ENCODE peak calls at places on chromosomes 11 and 22, in five cellular contexts. B is fibroblast of lung, C is GM23248, F is PC-9, T is endothelial cell of umbilical vein. X is an unnamed sample.

GRCh38 chr11:82869657-82870056 is 30.6 kb downstream of the PRCP start:
- DNase-seq in B (no peak), C (no peak), F (no peak), T (no peak), X (no peak)

GRCh38 chr11:83914995-83915394 is 628.8 kb upstream of the CCDC90B start:
- DNase-seq in B (no peak), C (no peak), F (no peak), T (no peak), X (no peak)

GRCh38 chr11:46560300-46561025 is 33.4 kb downstream of the AMBRA1 start:
- DNase-seq in B (peak; percentile 38), C (peak; percentile 63), F (no peak), T (peak; percentile 65), X (peak; percentile 58)

GRCh38 chr11:122883682-122883981 is 1.1 kb downstream of the JHY start:
- DNase-seq in B (no peak), C (no peak), F (no peak), T (no peak), X (no peak)

GRCh38 chr11:111843659-111844058 is 27.7 kb downstream of the ALG9 start:
- DNase-seq in B (no peak), C (no peak), F (no peak), T (no peak), X (no peak)

GRCh38 chr11:85826096-85826855 is 15.3 kb upstream of the SYTL2 start:
- DNase-seq in B (peak; percentile 38), C (peak; percentile 65), F (peak; percentile 41), T (peak; percentile 19), X (no peak)

GRCh38 chr11:64092119-64092760 is 56.5 kb downstream of the FLRT1 start:
- DNase-seq in B (no peak), C (no peak), F (no peak), T (no peak), X (no peak)

GRCh38 chr11:89201138-89201537 is 23.5 kb downstream of the TYR start:
- DNase-seq in B (no peak), C (no peak), F (no peak), T (peak; percentile 28), X (no peak)

GRCh38 chr11:100780470-100780869 is 93.4 kb downstream of the ARHGAP42 start:
- DNase-seq in B (no peak), C (no peak), F (no peak), T (no peak), X (no peak)

GRCh38 chr22:36587289-36588154 is 58.6 kb upstream of the EIF3D start:
- DNase-seq in B (peak; percentile 65), C (peak; percentile 88), F (no peak), T (no peak), X (no peak)

GRCh38 chr11:117232022-117232878 is at the start of the genes PCSK7 and RNF214:
- DNase-seq in B (peak; percentile 64), C (peak; percentile 90), F (peak; percentile 59), T (peak; percentile 79), X (peak; percentile 83)

GRCh38 chr11:26709057-26709456 is 12.8 kb downstream of the SLC5A12 start:
- DNase-seq in B (no peak), C (no peak), F (no peak), T (no peak), X (no peak)

GRCh38 chr11:115860246-115860645 is 356.0 kb upstream of the CADM1 start:
- DNase-seq in B (peak; percentile 87), C (no peak), F (no peak), T (no peak), X (no peak)

GRCh38 chr11:97742717-97743116 is 1278.0 kb upstream of the CNTN5 start:
- DNase-seq in B (no peak), C (no peak), F (no peak), T (no peak), X (no peak)

GRCh38 chr11:19576903-19577302 is 135.7 kb upstream of the NAV2 start:
- DNase-seq in B (no peak), C (no peak), F (no peak), T (no peak), X (no peak)

GRCh38 chr11:120331301-120331966 is 4.8 kb upstream of the ARHGEF12 start:
- DNase-seq in B (peak; percentile 94), C (peak; percentile 94), F (peak; percentile 97), T (no peak), X (no peak)

GRCh38 chr11:96075532-96075959 is 151.6 kb upstream of the MTMR2 start:
- DNase-seq in B (peak; percentile 76), C (peak; percentile 54), F (no peak), T (no peak), X (no peak)

GRCh38 chr22:21951931-21952465 is 650 bp downstream of the PPM1F start:
- DNase-seq in B (peak; percentile 63), C (peak; percentile 76), F (peak; percentile 53), T (peak; percentile 51), X (no peak)

GRCh38 chr11:1197886-1198765 is 24.7 kb upstream of the MUC5B start:
- DNase-seq in B (no peak), C (no peak), F (no peak), T (no peak), X (no peak)

GRCh38 chr22:27139935-27140493 is 482.6 kb downstream of the MIAT start:
- DNase-seq in B (peak; percentile 90), C (peak; percentile 89), F (peak; percentile 62), T (peak; percentile 68), X (no peak)

GRCh38 chr22:19853879-19854777 is 546 bp downstream of the GNB1L start:
- DNase-seq in B (no peak), C (peak; percentile 31), F (no peak), T (no peak), X (peak; percentile 51)

GRCh38 chr22:50613291-50613981 is 12.8 kb downstream of the MAPK8IP2 start:
- DNase-seq in B (no peak), C (no peak), F (peak; percentile 59), T (no peak), X (no peak)

GRCh38 chr11:8566613-8567210 is 27.3 kb downstream of the STK33 start:
- DNase-seq in B (peak; percentile 34), C (peak; percentile 59), F (peak; percentile 35), T (peak; percentile 50), X (no peak)

GRCh38 chr22:27100789-27101188 is 443.4 kb downstream of the MIAT start:
- DNase-seq in B (peak; percentile 95), C (peak; percentile 69), F (peak; percentile 40), T (no peak), X (no peak)

GRCh38 chr22:37659066-37659896 is 758 bp downstream of the PDXP start:
- DNase-seq in B (no peak), C (peak; percentile 27), F (no peak), T (no peak), X (peak; percentile 60)

GRCh38 chr11:85941380-85941973 is 86.3 kb downstream of the CCDC83 start:
- DNase-seq in B (peak; percentile 58), C (peak; percentile 71), F (no peak), T (peak; percentile 71), X (no peak)

GRCh38 chr11:110022548-110022947 is 70.6 kb upstream of the ZC3H12C start:
- DNase-seq in B (peak; percentile 8), C (no peak), F (no peak), T (no peak), X (no peak)

GRCh38 chr11:128610765-128611617 is 23.6 kb upstream of the ETS1 start:
- DNase-seq in B (no peak), C (no peak), F (no peak), T (peak; percentile 79), X (peak; percentile 97)

GRCh38 chr11:14248577-14248976 is 110.4 kb downstream of the RRAS2 start:
- DNase-seq in B (no peak), C (no peak), F (no peak), T (no peak), X (no peak)

GRCh38 chr11:37532271-37532670 is 934.2 kb upstream of the RAG2 start:
- DNase-seq in B (no peak), C (no peak), F (no peak), T (no peak), X (no peak)

GRCh38 chr11:112292785-112293407 is 32.2 kb upstream of the PLET1 start:
- DNase-seq in B (peak; percentile 96), C (peak; percentile 93), F (peak; percentile 92), T (peak; percentile 76), X (no peak)

DNA sequence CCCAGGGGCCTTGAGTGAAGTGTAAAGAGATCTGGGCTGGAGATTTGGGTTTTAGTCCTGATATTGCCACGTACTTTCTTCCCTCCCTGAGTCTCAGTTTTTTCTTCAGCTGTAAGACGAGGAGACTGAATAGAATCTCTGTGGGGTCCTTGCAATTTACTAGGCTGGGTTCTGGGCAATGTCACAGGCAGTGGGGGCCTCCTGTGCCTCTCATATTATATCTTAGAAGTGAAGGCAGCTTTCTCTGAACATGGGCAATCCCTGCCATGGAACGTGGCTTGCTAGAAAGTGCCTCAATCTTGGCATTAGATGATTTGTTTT is 62.0 kb upstream of the PTPRJ start:
- DNase-seq in B (no peak), C (peak; percentile 12), F (no peak), T (no peak), X (no peak)
- H3K4me3 ChIP-seq in B (peak overlapping the region; percentile 53), C (peak overlapping the region; percentile 45), F (no peak overlapping the region), T (no peak overlapping the region), X (no peak overlapping the region)

DNA sequence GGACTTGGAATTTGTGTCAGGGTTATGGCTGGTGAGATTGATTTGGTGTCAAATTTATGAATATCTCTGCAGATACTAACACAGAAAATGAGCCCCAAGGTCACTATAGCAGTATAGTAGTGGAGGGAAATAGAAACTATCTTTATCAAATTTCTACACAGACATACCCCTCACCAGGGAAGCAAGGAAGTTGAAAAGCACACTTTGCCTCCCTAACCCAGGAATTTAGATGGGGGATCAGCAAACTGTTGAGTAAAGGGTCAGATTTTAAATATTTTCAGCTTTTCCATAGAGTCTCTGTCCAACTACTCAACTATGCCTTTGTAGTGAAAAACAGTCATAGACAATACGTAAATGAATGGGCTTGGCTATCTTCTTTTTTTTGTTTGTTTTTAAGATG is 12.8 kb downstream of the CRKL start:
- DNase-seq in B (no peak), C (no peak), F (no peak), T (no peak), X (no peak)
- H4K20me1 ChIP-seq in B (peaks cover 6% of the 10 kb centered on the region), C (peaks cover 33% of the 10 kb centered on the region), F (peaks cover 81% of the 10 kb centered on the region), T (peaks cover 13% of the 10 kb centered on the region), X (peaks cover 81% of the 10 kb centered on the region)

DNA sequence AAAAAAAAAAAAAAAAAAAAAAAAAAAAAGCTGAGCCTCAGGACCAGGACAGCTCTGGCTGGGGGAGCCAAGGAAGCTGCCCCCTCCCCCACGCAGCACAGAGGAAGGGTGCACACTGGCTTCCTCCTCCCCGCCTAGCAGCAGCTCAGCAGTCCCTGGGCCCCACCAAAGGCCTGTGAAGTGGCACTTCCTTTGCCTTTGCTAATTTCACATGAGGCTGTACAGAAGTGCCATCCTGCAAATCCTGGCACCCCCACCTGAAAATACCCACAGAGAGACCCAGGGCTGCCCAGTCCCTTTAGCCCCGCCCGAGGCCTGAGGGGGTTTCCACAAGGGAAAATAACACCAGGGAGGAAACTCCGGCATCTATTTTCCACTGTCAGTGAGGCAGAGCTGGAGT is 3.9 kb downstream of the RHOG start:
- DNase-seq in B (no peak), C (no peak), F (no peak), T (no peak), X (peak; percentile 81)
- H3K4me3 ChIP-seq in B (no peak overlapping the region), C (no peak overlapping the region), F (no peak overlapping the region), T (no peak overlapping the region), X (no peak overlapping the region)

DNA sequence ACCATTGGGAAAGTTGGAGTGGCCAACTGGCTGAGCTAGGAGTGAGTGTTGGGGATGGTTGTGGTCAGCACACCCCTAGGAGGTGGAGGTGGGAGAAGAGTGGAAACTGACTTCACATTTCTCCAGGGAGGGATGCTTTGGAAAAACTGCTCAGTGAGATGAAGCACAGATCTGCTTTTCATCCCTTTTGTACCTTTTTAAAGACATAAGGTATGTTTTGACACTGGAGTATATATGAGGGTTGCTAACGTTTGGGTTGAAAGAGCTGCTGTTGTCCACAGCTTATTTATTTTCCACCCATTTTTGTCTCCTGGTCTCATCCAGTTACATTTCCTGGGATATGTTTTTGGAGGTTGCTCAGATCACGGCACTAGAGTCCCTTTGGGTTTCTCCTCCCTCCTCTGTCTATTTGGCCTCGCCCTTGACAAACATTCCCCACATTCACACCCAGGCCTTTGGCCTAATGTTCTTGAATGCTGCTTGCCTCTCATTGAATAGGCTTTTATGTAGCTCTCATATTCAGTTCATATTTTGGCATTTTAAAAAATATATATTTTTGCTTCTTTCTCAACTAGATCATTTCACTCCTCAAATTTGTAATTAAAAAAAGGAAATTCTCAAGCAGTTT is 8.3 kb downstream of the SREBF2 start:
- DNase-seq in B (no peak), C (no peak), F (peak; percentile 84), T (no peak), X (no peak)
- H4K20me1 ChIP-seq in B (peaks cover 9% of the 10 kb centered on the region), C (no peaks in the 10 kb centered on the region), F (peaks cover 5% of the 10 kb centered on the region), T (peaks cover 3% of the 10 kb centered on the region), X (peaks cover 87% of the 10 kb centered on the region)